ENCODE peak calls at places on chromosome 17, in ten cellular contexts. K, P, F, R, I, B, J, Y, C and Z are unnamed samples.

GRCh38 chr17:46943511-46944393 is 20.8 kb downstream of the GOSR2 start:
- DNase-seq in R (peak; percentile 55), F (peak; percentile 36), C (peak; percentile 33), J (peak; percentile 69), P (peak; percentile 30), B (no peak), Y (no peak), K (no peak), I (no peak), Z (no peak)

GRCh38 chr17:27407916-27408846 is 48.1 kb upstream of the KSR1 start:
- DNase-seq in R (peak; percentile 57), C (peak; percentile 79), J (peak; percentile 70), P (peak; percentile 85), Y (no peak), I (no peak), K (peak; percentile 18), B (no peak), F (peak; percentile 84), Z (no peak)

GRCh38 chr17:82416771-82417170 is 1.4 kb upstream of the HEXD start:
- DNase-seq in B (no peak), F (no peak), I (no peak), P (no peak), C (no peak), K (no peak), J (no peak), R (no peak), Y (no peak), Z (no peak)

GRCh38 chr17:37836593-37836992 is 87.6 kb upstream of the TBC1D3K start:
- DNase-seq in R (no peak), K (no peak), P (no peak), I (no peak), J (no peak), B (no peak), Y (no peak), F (no peak), C (no peak), Z (no peak)

GRCh38 chr17:30586818-30587595 is 109.8 kb downstream of the GOSR1 start:
- DNase-seq in F (peak; percentile 46), P (peak; percentile 21), K (no peak), I (no peak), R (peak; percentile 87), B (no peak), C (peak; percentile 84), J (no peak), Y (no peak), Z (no peak)

GRCh38 chr17:43952351-43952723 is 1.4 kb downstream of the PYY start:
- DNase-seq in R (peak; percentile 9), K (peak; percentile 73), P (no peak), I (no peak), C (no peak), J (peak; percentile 85), F (no peak), Y (no peak), B (no peak), Z (no peak)

GRCh38 chr17:67276075-67276474 is 31.1 kb upstream of the HELZ start:
- DNase-seq in I (no peak), P (no peak), C (no peak), B (no peak), R (no peak), F (no peak), J (peak; percentile 91), Y (no peak), K (no peak), Z (no peak)

GRCh38 chr17:77454560-77455095 is 313.9 kb downstream of the SEC14L1 start:
- DNase-seq in P (no peak), R (no peak), F (peak; percentile 35), Y (no peak), C (no peak), B (no peak), J (peak; percentile 87), K (no peak), I (no peak), Z (no peak)

GRCh38 chr17:48587276-48588073 is 2.6 kb downstream of the HOXB3 start:
- DNase-seq in P (no peak), I (no peak), B (no peak), K (no peak), F (no peak), C (no peak), Y (no peak), J (no peak), R (no peak), Z (no peak)

GRCh38 chr17:76710863-76711611 is at the start of gene MXRA7:
- DNase-seq in Y (no peak), B (peak; percentile 79), F (peak; percentile 80), K (peak; percentile 78), C (peak; percentile 56), R (peak; percentile 67), J (peak; percentile 94), I (peak; percentile 80), P (peak; percentile 61), Z (peak; percentile 80)

GRCh38 chr17:66702106-66702936 is 132.6 kb upstream of the CACNG5 start:
- DNase-seq in Y (no peak), K (no peak), P (no peak), B (no peak), F (no peak), J (no peak), I (no peak), C (peak; percentile 25), R (no peak), Z (no peak)

GRCh38 chr17:62680541-62681052 is 53.1 kb downstream of the MRC2 start:
- DNase-seq in R (no peak), Y (no peak), C (peak; percentile 60), F (no peak), I (no peak), P (no peak), J (peak; percentile 43), B (peak; percentile 38), K (no peak), Z (no peak)

GRCh38 chr17:54992797-54993639 is 24.5 kb downstream of the STXBP4 start:
- DNase-seq in Y (no peak), J (no peak), C (peak; percentile 62), F (peak; percentile 66), B (no peak), P (peak; percentile 74), K (peak; percentile 69), R (peak; percentile 35), I (no peak), Z (no peak)

GRCh38 chr17:74332017-74332650 is 6.1 kb downstream of the KIF19 start:
- DNase-seq in B (no peak), J (no peak), Y (no peak), C (no peak), I (no peak), P (no peak), F (no peak), R (no peak), K (no peak), Z (no peak)

GRCh38 chr17:59154335-59154720 is 658 bp downstream of the SKA2 start:
- DNase-seq in J (peak; percentile 84), Y (no peak), K (peak; percentile 70), I (peak; percentile 65), B (peak; percentile 53), P (no peak), F (peak; percentile 52), R (peak; percentile 51), C (peak; percentile 50), Z (no peak)

GRCh38 chr17:1145311-1145986 is 34.3 kb downstream of the ABR start:
- DNase-seq in R (no peak), B (no peak), I (no peak), J (no peak), Y (no peak), P (no peak), F (no peak), K (no peak), C (no peak), Z (no peak)

GRCh38 chr17:6244253-6244652 is 174.1 kb downstream of the WSCD1 start:
- DNase-seq in F (no peak), P (no peak), I (no peak), K (no peak), C (no peak), J (peak; percentile 44), B (no peak), R (no peak), Y (no peak), Z (no peak)

GRCh38 chr17:50858486-50859225 is 7.5 kb downstream of the TOB1 start:
- DNase-seq in F (no peak), R (no peak), J (no peak), B (no peak), Y (no peak), I (no peak), K (no peak), P (no peak), C (no peak), Z (no peak)
- TF ChIP-seq CTCF in F (no peak), R (no peak), J (no peak), B (no peak), Y (no peak), I (no peak), K (no peak), P (no peak), C (no peak), Z (no peak)

DNA sequence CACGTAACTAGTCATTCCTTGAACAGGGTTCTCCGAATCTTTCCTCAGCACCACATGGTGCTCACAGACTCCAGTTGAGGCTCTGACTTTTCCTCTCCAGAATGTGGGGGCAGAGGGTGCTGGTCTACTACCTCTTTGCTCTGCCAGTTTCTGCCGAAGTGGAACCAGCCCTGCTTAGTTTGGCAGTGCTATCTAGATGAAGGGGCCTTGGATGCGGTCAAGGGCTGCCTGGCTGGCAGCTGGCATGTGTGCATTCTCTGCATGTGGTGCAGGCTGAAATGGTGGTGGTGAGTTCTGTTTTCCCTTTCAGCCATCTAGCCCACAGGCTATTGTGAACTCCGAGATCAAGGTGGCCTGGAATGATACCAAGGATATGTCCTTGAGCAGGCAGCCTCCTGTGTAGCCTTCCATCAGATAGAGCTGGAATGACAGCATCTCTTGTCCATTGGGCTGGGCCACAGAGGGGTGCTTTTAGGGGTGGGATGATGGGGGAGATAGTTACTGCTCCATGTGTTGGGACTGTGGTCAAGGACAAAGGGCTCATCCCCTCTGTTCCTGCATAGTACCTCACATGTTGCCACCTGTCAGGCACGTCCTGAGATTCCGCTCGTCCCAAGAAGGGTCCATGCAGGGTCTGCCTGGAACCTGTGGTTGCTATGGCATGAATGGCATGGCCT is 2.0 kb downstream of the DYNLL2 start:
- DNase-seq in I (no peak), Y (no peak), J (peak; percentile 50), K (no peak), B (no peak), C (no peak), F (no peak), R (no peak), P (no peak), Z (no peak)
- TF ChIP-seq CTCF in I (no peak), Y (no peak), J (no peak), K (no peak), B (no peak), C (no peak), F (no peak), R (no peak), P (no peak), Z (no peak)

DNA sequence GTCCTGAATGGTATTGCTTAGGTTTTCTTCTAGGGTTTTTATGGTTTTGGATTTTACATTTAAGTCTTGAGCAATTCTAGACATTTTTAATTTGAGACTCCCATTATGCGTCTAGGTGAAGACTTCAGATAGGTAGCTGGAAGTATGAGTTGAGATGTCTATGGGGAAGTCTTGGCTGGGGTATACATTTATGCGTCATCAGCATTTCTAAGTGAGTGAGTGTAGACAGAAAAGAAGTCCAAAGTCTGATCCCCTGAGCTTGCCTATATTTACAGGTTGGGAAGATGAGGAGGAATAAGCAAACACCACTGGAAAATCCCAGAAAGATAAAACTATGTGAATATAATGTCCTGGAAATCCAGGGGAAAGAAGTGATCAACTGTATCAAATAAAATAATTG is 68.9 kb downstream of the KCNJ2 start:
- DNase-seq in J (no peak), F (no peak), K (no peak), I (no peak), C (no peak), R (no peak), B (no peak), Y (no peak), P (no peak), Z (no peak)
- TF ChIP-seq CTCF in J (no peak), F (no peak), K (no peak), I (no peak), C (no peak), R (no peak), B (no peak), Y (no peak), P (no peak), Z (no peak)

GRCh38 chr17:79090503-79091372 is 16.1 kb downstream of the ENGASE start:
- DNase-seq in C (peak; percentile 16), J (peak; percentile 84), Y (no peak), P (peak; percentile 2), R (peak; percentile 12), F (peak; percentile 24), K (no peak), I (no peak), B (no peak), Z (no peak)
- TF ChIP-seq CTCF in C (no peak), J (peak; percentile 47), Y (peak; percentile 48), P (peak; percentile 43), R (peak; percentile 42), F (peak; percentile 34), K (peak; percentile 61), I (peak; percentile 17), B (peak; percentile 22), Z (no peak)